ENCODE peak calls at places on chromosomes 4 and X, in five cellular contexts. H is omental fat pad; T is NB4; O is CD8-positive, alpha-beta T cell; N is AG04450. G is an unnamed sample.

GRCh38 chr4:145619639-145619996 is 433 bp downstream of the MMAA start:
- DNase-seq in H (no peak), N (no peak), O (peak), T (no peak), G (no peak)

GRCh38 chr4:79682801-79683217 is 274.8 kb upstream of the GK2 start:
- DNase-seq in H (no peak), T (no peak), O (no peak), N (no peak), G (no peak)

GRCh38 chrX:101057095-101057714 is 5.3 kb upstream of the TRMT2B start:
- DNase-seq in T (peak), N (no peak), H (no peak), O (no peak), G (no peak)

GRCh38 chrX:120213438-120214265 is 37.0 kb upstream of the ZBTB33 start:
- DNase-seq in N (peak), H (no peak), O (peak), T (peak), G (peak)

GRCh38 chrX:22148565-22148964 is 116.4 kb downstream of the PHEX start:
- DNase-seq in N (no peak), T (no peak), O (no peak), H (no peak), G (no peak)

GRCh38 chr4:177185579-177185978 is 124.1 kb upstream of the NEIL3 start:
- DNase-seq in N (no peak), T (no peak), O (no peak), H (no peak), G (no peak)

GRCh38 chr4:182222766-182223165 is 20.4 kb upstream of the TENM3 start:
- DNase-seq in N (no peak), H (no peak), O (no peak), T (no peak), G (no peak)

GRCh38 chr4:104382961-104383360 is 111.7 kb downstream of the CXXC4 start:
- DNase-seq in O (no peak), T (no peak), H (no peak), N (no peak), G (no peak)

GRCh38 chrX:13994681-13995080 is 35.0 kb downstream of the GEMIN8 start:
- DNase-seq in H (no peak), O (no peak), T (no peak), N (no peak), G (no peak)

GRCh38 chr4:79170077-79170476 is 155.8 kb downstream of the NAA11 start:
- DNase-seq in O (no peak), H (no peak), T (no peak), N (no peak), G (no peak)

GRCh38 chr4:78056265-78057129 is 626 bp upstream of the FRAS1 start:
- DNase-seq in N (no peak), O (no peak), H (peak), T (peak), G (peak)

GRCh38 chr4:77788990-77789389 is 30.2 kb downstream of the CNOT6L start:
- DNase-seq in H (no peak), O (no peak), N (no peak), T (no peak), G (no peak)

GRCh38 chrX:103779156-103779555 is 2.5 kb downstream of the PLP1 start:
- DNase-seq in H (no peak), N (no peak), T (no peak), O (no peak), G (no peak)

GRCh38 chr4:6085943-6086628 is 67.9 kb upstream of the C4orf50 start:
- DNase-seq in N (no peak), H (no peak), O (no peak), T (no peak), G (no peak)

GRCh38 chr4:6087669-6088068 is 69.4 kb upstream of the C4orf50 start:
- DNase-seq in H (no peak), N (no peak), T (peak), O (no peak), G (no peak)

GRCh38 chr4:6092131-6092530 is 73.9 kb upstream of the C4orf50 start:
- DNase-seq in O (no peak), H (no peak), T (no peak), N (no peak), G (no peak)

GRCh38 chr4:6090936-6091335 is 72.7 kb upstream of the C4orf50 start:
- DNase-seq in T (no peak), O (no peak), H (no peak), N (no peak), G (no peak)

DNA sequence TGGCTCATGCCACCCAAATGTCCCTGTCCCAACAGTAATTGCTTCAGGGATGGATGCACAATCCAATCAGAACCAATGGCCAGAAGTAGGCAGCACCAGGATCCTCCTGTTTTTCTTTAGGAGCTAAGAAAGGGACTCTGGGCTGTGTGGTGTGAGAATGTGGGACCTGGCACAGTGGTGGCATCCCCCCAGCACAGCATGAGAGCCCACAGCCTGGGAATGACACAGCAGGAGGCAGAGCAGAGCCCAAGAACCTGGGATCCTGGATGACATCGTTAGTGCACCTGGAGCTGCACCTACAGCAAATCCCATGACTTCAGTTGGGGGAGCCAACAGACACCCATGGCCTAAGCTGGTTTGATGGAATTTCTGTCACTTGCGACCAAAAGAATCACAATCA is 70.7 kb upstream of the C4orf50 start:
- DNase-seq in T (no peak), N (no peak), H (no peak), O (no peak), G (no peak)
- TF ChIP-seq CTCF in T (no peak), N (no peak), H (no peak), O (no peak), G (no peak)

GRCh38 chrX:136397001-136397400 is 90.7 kb upstream of the BRS3 start:
- DNase-seq in T (peak), O (no peak), N (no peak), H (no peak), G (no peak)
- TF ChIP-seq CTCF in T (no peak), O (no peak), N (no peak), H (no peak), G (no peak)

DNA sequence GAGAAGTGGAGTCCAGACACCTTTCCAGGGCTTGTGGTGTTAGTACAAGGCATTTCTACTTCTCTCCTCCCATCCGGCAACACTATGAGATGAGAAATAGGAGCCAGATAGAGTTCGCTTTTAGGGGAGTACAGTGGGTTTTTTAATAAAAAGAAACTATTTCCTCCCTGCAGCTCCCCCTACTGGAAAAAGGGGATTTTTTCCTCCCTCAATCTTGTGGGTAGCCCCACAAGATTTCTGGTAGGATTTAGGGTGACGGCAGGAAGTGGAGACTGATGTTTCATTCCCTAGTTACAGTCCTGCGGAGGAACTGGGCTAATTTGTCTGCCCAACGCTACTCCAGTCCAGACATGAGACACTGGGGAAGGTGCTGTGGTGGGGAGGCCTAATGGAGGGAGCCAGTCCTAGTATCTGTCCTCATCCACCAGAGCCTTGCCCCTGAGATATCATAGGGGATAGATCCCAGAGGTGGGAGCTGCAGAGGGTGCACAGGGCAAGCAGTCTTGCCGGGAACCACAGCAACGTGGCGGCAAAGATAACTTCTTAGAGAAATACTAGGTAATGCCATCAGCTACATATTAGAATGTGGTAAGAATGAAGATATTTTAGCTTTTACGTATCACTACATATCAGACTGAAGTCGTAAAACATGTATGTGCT is 45.6 kb upstream of the PRKG2 start:
- DNase-seq in T (no peak), H (no peak), O (no peak), N (no peak), G (no peak)
- TF ChIP-seq CTCF in T (peak), H (no peak), O (no peak), N (peak), G (peak)

GRCh38 chr4:168832746-168833575 is 177.1 kb downstream of the CBR4 start:
- DNase-seq in T (no peak), O (no peak), N (no peak), H (no peak), G (peak)
- TF ChIP-seq CTCF in T (no peak), O (no peak), N (peak), H (no peak), G (peak)

GRCh38 chr4:13570916-13571315 is 26.6 kb upstream of the NKX3-2 start:
- DNase-seq in T (no peak), N (no peak), O (no peak), H (no peak), G (no peak)
- TF ChIP-seq CTCF in T (no peak), N (no peak), O (no peak), H (no peak), G (no peak)

GRCh38 chrX:136906921-136907510 is 26.5 kb upstream of the RBMX start:
- DNase-seq in N (no peak), H (no peak), O (no peak), T (no peak), G (no peak)
- TF ChIP-seq CTCF in N (no peak), H (no peak), O (no peak), T (no peak), G (no peak)

GRCh38 chr4:10089346-10089745 is 27.3 kb downstream of the WDR1 start:
- DNase-seq in O (no peak), N (no peak), T (peak), H (no peak), G (no peak)
- TF ChIP-seq CTCF in O (peak), N (peak), T (peak), H (no peak), G (peak)

GRCh38 chr4:73434311-73434710 is 1.7 kb upstream of the AFP start:
- DNase-seq in H (no peak), N (no peak), O (no peak), T (peak), G (no peak)
- TF ChIP-seq CTCF in H (no peak), N (peak), O (no peak), T (peak), G (peak)